ENCODE peak calls at places on chromosomes 13 and 19, in five cellular contexts. B is A549, R is HCT116, A is dorsolateral prefrontal cortex, U is AG04450. C is an unnamed sample.

GRCh38 chr13:105871768-105872167 is 663.7 kb downstream of the EFNB2 start:
- DNase-seq in U (no peak), A (no peak), R (no peak), B (no peak), C (no peak)

GRCh38 chr13:23941216-23941615 is 43.9 kb upstream of the C1QTNF9B start:
- DNase-seq in U (no peak), B (no peak), A (no peak), R (no peak), C (no peak)

GRCh38 chr13:99971576-99972189 is at the start of gene ZIC5:
- DNase-seq in A (no peak), U (no peak), R (no peak), B (peak; percentile 72), C (no peak)

GRCh38 chr13:25468330-25469178 is 96.8 kb downstream of the ATP8A2 start:
- DNase-seq in R (no peak), B (peak; percentile 15), U (no peak), A (peak; percentile 66), C (no peak)

GRCh38 chr13:33233547-33233946 is 52.0 kb downstream of the STARD13 start:
- DNase-seq in R (no peak), A (no peak), U (no peak), B (no peak), C (no peak)

GRCh38 chr19:34474233-34474989 is 7.1 kb upstream of the WTIP start:
- DNase-seq in A (no peak), U (no peak), R (no peak), B (no peak), C (no peak)

GRCh38 chr19:6590458-6591319 is at the start of gene CD70:
- DNase-seq in B (peak; percentile 69), A (no peak), R (no peak), U (no peak), C (no peak)

GRCh38 chr13:20227288-20227687 is 4.8 kb downstream of the GJB6 start:
- DNase-seq in R (no peak), B (no peak), U (no peak), A (no peak), C (no peak)

GRCh38 chr13:24107955-24108614 is 52.4 kb upstream of the SPATA13 start:
- DNase-seq in U (peak; percentile 16), B (no peak), R (no peak), A (no peak), C (no peak)

GRCh38 chr13:110216403-110217041 is 90.4 kb downstream of the COL4A1 start:
- DNase-seq in A (no peak), R (no peak), B (no peak), U (no peak), C (no peak)

GRCh38 chr19:55383279-55383788 is 758 bp downstream of the TMEM238 start:
- DNase-seq in R (no peak), A (no peak), B (no peak), U (no peak), C (no peak)

GRCh38 chr13:86945596-86945995 is 725.6 kb upstream of the SLITRK5 start:
- DNase-seq in R (no peak), B (no peak), U (no peak), A (no peak), C (no peak)

GRCh38 chr19:42468273-42468796 is 25.6 kb upstream of the CXCL17 start:
- DNase-seq in U (peak; percentile 2), B (no peak), A (no peak), R (peak; percentile 64), C (peak; percentile 31)

GRCh38 chr19:47157455-47158321 is 27.1 kb downstream of the SAE1 start:
- DNase-seq in A (no peak), B (no peak), R (no peak), U (peak; percentile 50), C (no peak)

GRCh38 chr13:105170438-105170837 is 1365.0 kb downstream of the EFNB2 start:
- DNase-seq in U (no peak), A (no peak), B (no peak), R (no peak), C (no peak)

GRCh38 chr19:40322271-40322610 is 26.0 kb downstream of the C19orf47 start:
- DNase-seq in B (no peak), U (no peak), R (no peak), A (no peak), C (no peak)

GRCh38 chr13:101455863-101456262 is 3.4 kb downstream of the ITGBL1 start:
- DNase-seq in B (peak; percentile 59), A (no peak), R (no peak), U (peak; percentile 79), C (peak; percentile 66)

GRCh38 chr13:59276436-59276835 is 887.3 kb downstream of the DIAPH3 start:
- DNase-seq in U (no peak), B (no peak), R (no peak), A (no peak), C (no peak)

GRCh38 chr19:36100476-36100875 is 10.5 kb upstream of the OVOL3 start:
- DNase-seq in B (no peak), A (no peak), U (no peak), R (no peak), C (no peak)

GRCh38 chr19:11227201-11227886 is 12.1 kb upstream of the ANGPTL8 start:
- DNase-seq in U (no peak), B (no peak), R (peak; percentile 62), A (no peak), C (no peak)

GRCh38 chr13:66933994-66934393 is 296.1 kb downstream of the PCDH9 start:
- DNase-seq in R (peak; percentile 12), A (no peak), B (peak; percentile 15), U (peak; percentile 46), C (peak; percentile 87)
- H3K27ac ChIP-seq in R (no peak overlapping the region), A (no peak overlapping the region), B (peak overlapping the region; percentile 92), U (no peak overlapping the region), C (peak overlapping the region; percentile 72)

GRCh38 chr13:77985866-77986636 is 67.4 kb upstream of the EDNRB start:
- DNase-seq in R (no peak), A (no peak), B (no peak), U (no peak), C (no peak)

GRCh38 chr13:77979721-77980377 is 61.2 kb upstream of the EDNRB start:
- DNase-seq in A (no peak), R (no peak), U (no peak), B (no peak), C (no peak)

GRCh38 chr13:77975358-77976042 is 56.9 kb upstream of the EDNRB start:
- DNase-seq in A (no peak), R (no peak), B (no peak), U (no peak), C (no peak)

GRCh38 chr13:77981191-77981925 is 62.7 kb upstream of the EDNRB start:
- DNase-seq in A (no peak), R (no peak), U (no peak), B (no peak), C (no peak)

GRCh38 chr13:77980592-77980991 is 62.0 kb upstream of the EDNRB start:
- DNase-seq in U (peak; percentile 42), R (no peak), B (no peak), A (no peak), C (no peak)
- H3K27ac ChIP-seq in U (no peak overlapping the region), R (no peak overlapping the region), B (peak overlapping the region; percentile 52), A (peak overlapping the region; percentile 75), C (no peak overlapping the region)

GRCh38 chr19:32406161-32407003 is 812 bp downstream of the DPY19L3 start:
- DNase-seq in B (no peak), A (no peak), U (no peak), R (peak; percentile 12), C (no peak)
- H3K27ac ChIP-seq in B (peak overlapping the region; percentile 94), A (peak overlapping the region; percentile 96), U (peak overlapping the region; percentile 31), R (peak overlapping the region; percentile 99), C (peak overlapping the region; percentile 87)

GRCh38 chr19:38547446-38547845 is 70.3 kb downstream of the MAP4K1 start:
- DNase-seq in R (no peak), B (no peak), U (no peak), A (no peak), C (no peak)
- H3K27ac ChIP-seq in R (no peak overlapping the region), B (no peak overlapping the region), U (no peak overlapping the region), A (no peak overlapping the region), C (no peak overlapping the region)

GRCh38 chr13:112960671-112961070 is 8.3 kb upstream of the MCF2L start:
- DNase-seq in R (no peak), B (no peak), U (no peak), A (no peak), C (no peak)
- H3K27ac ChIP-seq in R (no peak overlapping the region), B (no peak overlapping the region), U (no peak overlapping the region), A (no peak overlapping the region), C (no peak overlapping the region)

DNA sequence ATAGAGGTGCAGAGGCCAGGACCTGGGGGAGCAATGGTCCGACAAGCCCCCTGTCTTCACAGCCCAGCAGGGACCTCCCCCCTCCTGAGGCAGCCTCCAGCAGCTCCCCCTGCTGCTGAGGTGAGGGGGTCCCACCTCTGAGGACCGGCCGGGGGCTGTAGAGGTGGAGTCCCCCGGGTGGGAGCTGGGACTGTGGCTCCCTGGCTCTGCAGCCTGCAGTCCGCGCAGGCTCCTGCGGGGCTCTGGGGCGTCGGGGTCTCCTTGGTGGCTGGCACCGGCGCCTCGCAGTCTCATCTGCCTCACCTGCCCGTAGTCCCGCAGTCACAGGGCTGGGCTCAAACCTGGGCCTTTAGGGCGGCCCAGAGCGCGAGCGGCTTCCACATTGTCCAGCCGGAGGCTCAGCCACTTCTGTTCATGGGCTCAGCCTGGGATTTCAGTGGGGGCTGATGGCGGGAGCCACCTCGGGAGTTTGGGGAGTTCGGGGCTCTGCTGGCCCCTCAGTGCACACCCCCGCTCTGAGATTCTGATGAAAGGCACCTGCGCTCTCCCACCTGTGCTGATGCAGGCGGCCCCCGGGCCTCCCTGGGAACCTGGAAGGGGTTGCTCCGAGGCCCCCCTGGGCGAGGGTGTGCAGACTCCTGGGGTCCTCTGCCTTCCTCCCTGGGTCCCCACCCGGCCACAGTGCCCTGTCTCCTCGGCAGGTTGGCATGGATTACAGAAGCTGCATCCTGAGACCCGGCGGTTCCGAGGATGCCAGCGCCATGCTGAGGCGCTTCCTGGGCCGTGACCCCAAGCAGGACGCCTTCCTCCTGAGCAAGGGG is 7.0 kb upstream of the ZNF554 start:
- DNase-seq in A (no peak), B (no peak), R (no peak), U (no peak), C (no peak)
- H3K27ac ChIP-seq in A (no peak overlapping the region), B (no peak overlapping the region), R (no peak overlapping the region), U (no peak overlapping the region), C (no peak overlapping the region)

GRCh38 chr13:30738526-30738925 is 3.2 kb downstream of the ALOX5AP start:
- DNase-seq in B (no peak), A (no peak), U (no peak), R (no peak), C (no peak)
- H3K27ac ChIP-seq in B (peak overlapping the region; percentile 85), A (no peak overlapping the region), U (no peak overlapping the region), R (no peak overlapping the region), C (no peak overlapping the region)